ENCODE peak calls at places on chromosomes 2 and 18, in six cellular contexts. W, L, T, F, J and Q are unnamed samples.

GRCh38 chr2:120443946-120444345 is 98.0 kb downstream of the INHBB start:
- DNase-seq in W (no peak), L (no peak), T (no peak), F (no peak), J (no peak), Q (no peak)

GRCh38 chr2:101699191-101699938 is 1.9 kb downstream of the MAP4K4 start:
- DNase-seq in W (no peak), L (no peak), T (no peak), F (no peak), J (peak), Q (peak)

GRCh38 chr2:236825989-236826510 is 256.4 kb downstream of the ACKR3 start:
- DNase-seq in W (no peak), L (no peak), T (no peak), F (no peak), J (no peak), Q (no peak)

GRCh38 chr18:62634471-62634870 is 80.9 kb upstream of the PHLPP1 start:
- DNase-seq in W (no peak), L (no peak), T (no peak), F (no peak), J (peak), Q (no peak)

GRCh38 chr2:24329700-24330099 is 30.6 kb downstream of the ITSN2 start:
- DNase-seq in W (no peak), L (no peak), T (no peak), F (no peak), J (no peak), Q (no peak)

GRCh38 chr2:218332288-218332687 is 24.4 kb upstream of the CATIP start:
- DNase-seq in W (no peak), L (no peak), T (no peak), F (no peak), J (no peak), Q (no peak)

GRCh38 chr2:72914226-72915075 is 2.9 kb upstream of the EMX1 start:
- DNase-seq in W (no peak), L (no peak), T (no peak), F (no peak), J (no peak), Q (no peak)

GRCh38 chr2:99880148-99880983 is 262.0 kb downstream of the AFF3 start:
- DNase-seq in W (peak), L (no peak), T (peak), F (no peak), J (peak), Q (peak)

GRCh38 chr2:177020524-177021119 is 192.0 kb upstream of the HNRNPA3 start:
- DNase-seq in W (no peak), L (no peak), T (no peak), F (no peak), J (no peak), Q (no peak)

GRCh38 chr2:32632089-32632488 is 4.2 kb downstream of the TTC27 start:
- DNase-seq in W (peak), L (no peak), T (peak), F (no peak), J (peak), Q (peak)

GRCh38 chr2:121362226-121362625 is 77.2 kb upstream of the TFCP2L1 start:
- DNase-seq in W (no peak), L (no peak), T (no peak), F (no peak), J (no peak), Q (no peak)

GRCh38 chr2:32399221-32399620 is 42.4 kb downstream of the BIRC6 start:
- DNase-seq in W (no peak), L (no peak), T (no peak), F (no peak), J (no peak), Q (no peak)

GRCh38 chr18:58402247-58402646 is 226.6 kb downstream of the ALPK2 start:
- DNase-seq in W (no peak), L (no peak), T (peak), F (no peak), J (no peak), Q (peak)

GRCh38 chr2:235052514-235053354 is 100.9 kb downstream of the SH3BP4 start:
- DNase-seq in W (no peak), L (no peak), T (no peak), F (no peak), J (no peak), Q (no peak)

GRCh38 chr2:73072416-73072815 is 904 bp upstream of the SFXN5 start:
- DNase-seq in W (no peak), L (no peak), T (no peak), F (no peak), J (no peak), Q (peak)

DNA sequence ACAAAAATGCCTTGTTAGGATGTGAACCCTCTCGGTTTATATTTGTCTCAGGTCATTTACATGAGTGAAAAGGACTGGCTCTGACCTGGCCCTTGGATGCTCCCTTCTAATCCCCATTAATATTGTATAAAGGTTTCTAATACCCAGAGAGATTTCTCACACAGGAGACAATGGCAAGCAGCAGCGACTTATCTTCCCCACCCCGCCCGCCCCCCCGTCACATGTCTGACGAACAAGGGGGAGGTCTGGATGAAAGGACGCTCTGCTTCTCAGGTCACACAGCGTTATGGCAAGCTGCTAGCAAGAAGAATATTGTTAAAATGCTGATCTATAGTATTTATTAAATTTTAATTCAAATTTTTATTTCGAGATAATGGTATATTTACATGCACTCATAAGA is 30.4 kb upstream of the E2F6 start:
- DNase-seq in W (no peak), L (no peak), T (no peak), F (no peak), J (no peak), Q (no peak)
- H3K4me3 ChIP-seq in W (no peak), L (peak), T (no peak), F (no peak), J (no peak), Q (no peak)

DNA sequence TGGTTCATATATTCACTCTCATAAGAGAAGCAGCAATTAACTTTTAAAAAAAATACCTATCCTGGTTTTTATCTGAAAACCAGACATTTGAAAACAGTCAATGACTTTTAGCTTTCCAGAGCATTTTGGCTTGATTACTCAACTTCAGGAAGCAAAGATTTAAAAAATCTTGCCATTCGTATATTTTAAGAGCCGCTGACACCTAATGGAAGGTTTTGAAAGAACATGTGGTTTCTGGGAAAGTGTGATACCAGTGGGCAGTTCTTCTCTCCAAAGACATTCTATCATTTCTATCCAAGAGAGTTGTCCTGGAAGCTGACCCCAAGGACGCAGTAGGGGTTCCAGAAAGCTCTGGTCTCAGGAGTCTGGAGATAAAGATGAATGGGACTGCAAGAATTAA is 234.7 kb downstream of the TTC32 start:
- DNase-seq in W (no peak), L (no peak), T (peak), F (no peak), J (peak), Q (peak)
- H3K4me3 ChIP-seq in W (no peak), L (no peak), T (no peak), F (no peak), J (no peak), Q (no peak)

GRCh38 chr2:188787661-188788044 is 186.5 kb upstream of the COL3A1 start:
- DNase-seq in W (peak), L (no peak), T (peak), F (no peak), J (peak), Q (peak)
- H3K4me3 ChIP-seq in W (peak), L (no peak), T (no peak), F (no peak), J (peak), Q (no peak)

GRCh38 chr2:135997380-135997779 is 12.0 kb upstream of the DARS1 start:
- DNase-seq in W (no peak), L (no peak), T (no peak), F (no peak), J (no peak), Q (no peak)
- H3K4me3 ChIP-seq in W (no peak), L (no peak), T (no peak), F (no peak), J (no peak), Q (no peak)